ENCODE peak calls at places on chromosomes 3 and 15, in seven cellular contexts. P is NCI-H1436; H is fibroblast of gingiva; O is NCI-H1417; X is activated CD4-positive, alpha-beta T cell treated with anti-CD3 and anti-CD28 coated beads, Interleukin-2, amount 10 ng/mL, durations not matched to agents 7 days and 5 days; J is astrocyte of the spinal cord; T is NCI-H446 treated with DMSO at 0.1 percent for 48 hours. Q is an unnamed sample.

GRCh38 chr15:81413851-81414250 is 39.8 kb upstream of the TMC3 start:
- DNase-seq in P (no peak), O (no peak), H (no peak), X (no peak), T (no peak), J (no peak), Q (no peak)

GRCh38 chr3:112446343-112446742 is 52.9 kb downstream of the BTLA start:
- DNase-seq in X (no peak), J (peak), O (peak), T (no peak), H (peak), P (peak), Q (no peak)

GRCh38 chr3:169148448-169149348 is 514.8 kb downstream of the MECOM start:
- DNase-seq in O (peak), H (no peak), J (peak), T (no peak), X (no peak), P (no peak), Q (no peak)

GRCh38 chr3:43497405-43497804 is 124.4 kb downstream of the ANO10 start:
- DNase-seq in J (peak), H (no peak), X (no peak), T (no peak), O (no peak), P (no peak), Q (no peak)

GRCh38 chr3:74303711-74304110 is 310.7 kb downstream of the CNTN3 start:
- DNase-seq in T (no peak), O (no peak), P (no peak), X (no peak), H (no peak), J (no peak), Q (no peak)

GRCh38 chr3:143084856-143085731 is 34.5 kb upstream of the CHST2 start:
- DNase-seq in J (peak), X (no peak), P (no peak), O (no peak), T (no peak), H (peak), Q (peak)

GRCh38 chr3:45939341-45939771 is 3.9 kb upstream of the CXCR6 start:
- DNase-seq in H (no peak), P (no peak), T (no peak), X (no peak), O (peak), J (no peak), Q (no peak)

GRCh38 chr3:29005862-29006261 is 275.0 kb upstream of the RBMS3 start:
- DNase-seq in X (no peak), P (no peak), O (no peak), T (no peak), H (no peak), J (no peak), Q (no peak)

GRCh38 chr3:15795563-15796308 is 2.0 kb downstream of the ANKRD28 start:
- DNase-seq in X (no peak), J (peak), H (peak), O (no peak), T (no peak), P (no peak), Q (no peak)

GRCh38 chr3:171875923-171876412 is 32.8 kb downstream of the TMEM212 start:
- DNase-seq in P (no peak), H (peak), J (peak), O (no peak), X (no peak), T (no peak), Q (no peak)

GRCh38 chr3:159855599-159856495 is 132.8 kb upstream of the IL12A start:
- DNase-seq in O (peak), X (no peak), P (no peak), J (no peak), T (no peak), H (peak), Q (no peak)

GRCh38 chr15:64767203-64767602 is 8.2 kb downstream of the RBPMS2 start:
- DNase-seq in X (no peak), T (no peak), O (no peak), H (no peak), P (no peak), J (no peak), Q (no peak)

GRCh38 chr3:175879417-175879816 is 1020.3 kb downstream of the NAALADL2 start:
- DNase-seq in P (no peak), H (no peak), J (no peak), T (no peak), O (no peak), X (no peak), Q (no peak)

GRCh38 chr15:93610944-93611343 is 521.9 kb upstream of the RGMA start:
- DNase-seq in O (no peak), T (no peak), P (no peak), J (no peak), X (no peak), H (no peak), Q (no peak)

GRCh38 chr15:68479870-68480269 is 47.9 kb upstream of the ITGA11 start:
- DNase-seq in T (no peak), O (no peak), P (no peak), J (peak), H (no peak), X (no peak), Q (no peak)

GRCh38 chr3:110419096-110419495 is 652.5 kb upstream of the NECTIN3 start:
- DNase-seq in X (no peak), H (no peak), J (no peak), O (peak), P (no peak), T (no peak), Q (no peak)

GRCh38 chr3:133135303-133135702 is 97.1 kb downstream of the TMEM108 start:
- DNase-seq in P (peak), J (no peak), T (peak), O (peak), X (no peak), H (no peak), Q (no peak)

GRCh38 chr15:58463815-58464697 is 32.3 kb downstream of the LIPC start:
- DNase-seq in J (no peak), T (no peak), H (no peak), O (peak), P (peak), X (no peak), Q (no peak)

GRCh38 chr15:81529444-81529950 is 155.5 kb upstream of the TMC3 start:
- DNase-seq in X (no peak), O (peak), P (no peak), T (no peak), J (no peak), H (no peak), Q (no peak)

GRCh38 chr3:52986049-52986448 is 59.8 kb downstream of the SFMBT1 start:
- DNase-seq in T (no peak), H (no peak), O (no peak), X (no peak), J (no peak), P (no peak), Q (no peak)

GRCh38 chr3:168722091-168722490 is 626.4 kb upstream of the GOLIM4 start:
- DNase-seq in O (no peak), J (peak), X (no peak), P (no peak), T (no peak), H (no peak), Q (no peak)

GRCh38 chr3:50474717-50475116 is 28.7 kb downstream of the CACNA2D2 start:
- DNase-seq in O (no peak), T (no peak), P (no peak), H (no peak), J (peak), X (no peak), Q (no peak)

GRCh38 chr3:150409527-150410310 is 1.6 kb downstream of the TSC22D2 start:
- DNase-seq in X (peak), O (peak), P (peak), H (peak), J (peak), T (peak), Q (peak)

GRCh38 chr3:73086071-73086494 is 24.6 kb downstream of the EBLN2 start:
- DNase-seq in O (peak), X (peak), J (peak), P (no peak), H (peak), T (no peak), Q (no peak)

GRCh38 chr3:24270204-24270671 is 224.4 kb downstream of the THRB start:
- DNase-seq in J (no peak), H (no peak), X (no peak), P (no peak), T (no peak), O (peak), Q (no peak)

GRCh38 chr15:39542385-39543065 is 38.4 kb upstream of the THBS1 start:
- DNase-seq in O (no peak), P (no peak), J (no peak), H (no peak), T (no peak), X (no peak), Q (no peak)

GRCh38 chr3:192237992-192238608 is 489.2 kb downstream of the FGF12 start:
- DNase-seq in T (no peak), J (no peak), O (no peak), H (no peak), X (no peak), P (no peak), Q (no peak)

GRCh38 chr3:193377591-193377990 is 962 bp downstream of the ATP13A5 start:
- DNase-seq in O (no peak), X (no peak), J (no peak), P (no peak), T (no peak), H (no peak), Q (no peak)

GRCh38 chr15:95286911-95287769 is 1043.4 kb upstream of the NR2F2 start:
- DNase-seq in J (no peak), O (no peak), H (no peak), P (no peak), X (no peak), T (no peak), Q (no peak)

GRCh38 chr3:188712257-188712924 is 459.4 kb upstream of the TPRG1 start:
- DNase-seq in J (peak), H (peak), X (no peak), T (no peak), O (peak), P (no peak), Q (peak)

GRCh38 chr3:186400677-186401076 is 38.6 kb upstream of the DGKG start:
- DNase-seq in X (no peak), J (no peak), O (no peak), P (no peak), H (no peak), T (no peak), Q (no peak)

GRCh38 chr3:39052613-39053012 is 797 bp downstream of the WDR48 start:
- DNase-seq in X (no peak), O (no peak), H (no peak), P (no peak), J (no peak), T (no peak), Q (no peak)

GRCh38 chr15:77864211-77865105 is 213.1 kb downstream of the TBC1D2B start:
- DNase-seq in X (no peak), O (no peak), H (no peak), T (no peak), P (no peak), J (no peak), Q (no peak)

GRCh38 chr3:42735609-42736008 is 33.0 kb upstream of the HHATL start:
- DNase-seq in T (no peak), H (no peak), X (no peak), J (no peak), O (no peak), P (no peak), Q (no peak)

GRCh38 chr3:186320862-186321568 is 41.0 kb downstream of the DGKG start:
- DNase-seq in O (peak), P (peak), T (no peak), J (no peak), X (no peak), H (no peak), Q (no peak)

GRCh38 chr3:35592589-35593295 is 46.6 kb upstream of the ARPP21 start:
- DNase-seq in P (no peak), O (no peak), X (no peak), J (no peak), T (no peak), H (no peak), Q (no peak)

GRCh38 chr15:29438714-29439076 is 169.1 kb upstream of the NSMCE3 start:
- DNase-seq in O (peak), P (no peak), H (no peak), X (no peak), T (no peak), J (no peak), Q (no peak)

GRCh38 chr3:194931366-194931765 is 245.7 kb downstream of the FAM43A start:
- DNase-seq in T (no peak), O (no peak), J (no peak), X (no peak), P (no peak), H (no peak), Q (no peak)